ENCODE peak calls at places on chromosomes 11 and 22, in ten cellular contexts. A, V, P, J, L, B, Y, R, T and X are unnamed samples. For H3K4me1, the result is how much of the 10 kb centered on the place peaks cover.

GRCh38 chr11:62539238-62539925 is 7.2 kb downstream of the AHNAK start:
- DNase-seq in T (peak), A (no peak), V (peak), J (no peak), P (no peak), R (no peak), L (no peak), Y (peak), B (peak), X (peak)

GRCh38 chr22:28141614-28142013 is 222.6 kb upstream of the PITPNB start:
- DNase-seq in B (no peak), R (no peak), Y (no peak), L (no peak), V (no peak), P (no peak), J (no peak), A (no peak), T (no peak), X (no peak)

GRCh38 chr11:87038235-87038960 is 664 bp downstream of the TMEM135 start:
- DNase-seq in A (no peak), J (no peak), T (peak), V (no peak), R (no peak), Y (no peak), B (no peak), L (no peak), P (no peak), X (no peak)

GRCh38 chr22:27226666-27227065 is 569.3 kb downstream of the MIAT start:
- DNase-seq in B (no peak), Y (no peak), J (no peak), P (no peak), V (no peak), T (no peak), A (no peak), R (no peak), L (no peak), X (no peak)

GRCh38 chr22:46830841-46831240 is 68.4 kb downstream of the TBC1D22A start:
- DNase-seq in A (no peak), B (peak), J (peak), R (no peak), V (no peak), L (no peak), Y (no peak), P (no peak), T (no peak), X (no peak)

GRCh38 chr11:92311616-92312449 is 87.2 kb downstream of the FAT3 start:
- DNase-seq in T (no peak), J (peak), P (no peak), A (no peak), Y (no peak), R (peak), B (no peak), V (no peak), L (no peak), X (no peak)

GRCh38 chr11:74694536-74694935 is 36.7 kb downstream of the CHRDL2 start:
- DNase-seq in T (no peak), L (no peak), J (no peak), A (no peak), P (no peak), V (no peak), R (no peak), B (no peak), Y (no peak), X (no peak)

GRCh38 chr22:41147722-41148121 is 55.3 kb downstream of the EP300 start:
- DNase-seq in L (no peak), V (no peak), P (no peak), A (no peak), B (no peak), J (no peak), T (no peak), Y (no peak), R (no peak), X (no peak)

GRCh38 chr11:71437399-71437798 is 10.8 kb downstream of the DHCR7 start:
- DNase-seq in B (no peak), R (no peak), V (no peak), P (no peak), L (no peak), A (no peak), J (no peak), Y (no peak), T (no peak), X (no peak)

GRCh38 chr11:16895306-16895705 is 118.9 kb downstream of the PLEKHA7 start:
- DNase-seq in T (no peak), Y (no peak), L (no peak), J (no peak), R (no peak), B (no peak), P (no peak), V (no peak), A (no peak), X (no peak)

GRCh38 chr11:65437436-65438227 is 15.0 kb downstream of the NEAT1 start:
- DNase-seq in T (peak), P (no peak), J (peak), A (no peak), L (peak), R (no peak), B (peak), Y (peak), V (peak), X (peak)

GRCh38 chr11:129698212-129698611 is 117.4 kb upstream of the TMEM45B start:
- DNase-seq in P (no peak), L (no peak), T (no peak), R (no peak), Y (no peak), B (no peak), A (no peak), J (no peak), V (no peak), X (no peak)

GRCh38 chr11:64356498-64357411 is 2.2 kb upstream of the RPS6KA4 start:
- DNase-seq in Y (peak), L (no peak), J (no peak), V (no peak), B (peak), T (peak), A (no peak), P (peak), R (peak), X (peak)

GRCh38 chr11:114243461-114244372 is 52.5 kb upstream of the NNMT start:
- DNase-seq in B (no peak), A (no peak), J (no peak), V (no peak), T (no peak), L (no peak), Y (no peak), P (no peak), R (no peak), X (no peak)

GRCh38 chr11:62176766-62177165 is 13.2 kb upstream of the SCGB1D1 start:
- DNase-seq in J (no peak), Y (no peak), V (no peak), A (no peak), P (no peak), L (no peak), T (no peak), B (no peak), R (no peak), X (no peak)

GRCh38 chr11:43830928-43831440 is 49.6 kb upstream of the ALKBH3 start:
- DNase-seq in B (no peak), P (peak), L (no peak), Y (peak), A (no peak), J (no peak), R (no peak), T (peak), V (peak), X (no peak)

GRCh38 chr22:19143967-19144400 is 467 bp downstream of the ESS2 start:
- DNase-seq in P (no peak), V (no peak), Y (no peak), A (no peak), T (no peak), B (no peak), J (no peak), L (no peak), R (no peak), X (no peak)

GRCh38 chr11:109734602-109735001 is 312.6 kb downstream of the C11orf87 start:
- DNase-seq in L (no peak), J (no peak), V (no peak), A (no peak), R (no peak), Y (no peak), T (no peak), P (no peak), B (no peak), X (no peak)

GRCh38 chr11:131198161-131198560 is 172.3 kb upstream of the NTM start:
- DNase-seq in T (no peak), P (no peak), L (no peak), R (no peak), A (no peak), B (no peak), J (no peak), Y (no peak), V (no peak), X (no peak)

GRCh38 chr11:117747892-117748291 is 49.1 kb downstream of the DSCAML1 start:
- DNase-seq in R (no peak), L (no peak), A (no peak), P (no peak), V (no peak), B (no peak), T (no peak), Y (no peak), J (no peak), X (no peak)

GRCh38 chr11:83292709-83293435 is 6.7 kb upstream of the CCDC90B start:
- DNase-seq in A (no peak), J (no peak), B (no peak), T (peak), V (no peak), Y (no peak), L (peak), R (peak), P (peak), X (no peak)

GRCh38 chr11:77141475-77141874 is 13.4 kb downstream of the MYO7A start:
- DNase-seq in L (no peak), T (no peak), A (no peak), R (no peak), Y (no peak), J (no peak), B (no peak), P (no peak), V (no peak), X (no peak)

GRCh38 chr22:35703861-35704584 is 13.6 kb upstream of the APOL5 start:
- DNase-seq in Y (no peak), B (no peak), L (no peak), V (no peak), R (no peak), A (no peak), J (no peak), T (no peak), P (no peak), X (no peak)

GRCh38 chr11:61902313-61902712 is 11.0 kb upstream of the FADS3 start:
- DNase-seq in P (no peak), A (no peak), T (no peak), R (no peak), Y (no peak), J (no peak), B (no peak), V (no peak), L (no peak), X (no peak)

GRCh38 chr11:115330693-115331482 is 173.3 kb downstream of the CADM1 start:
- DNase-seq in L (no peak), T (no peak), Y (no peak), V (no peak), J (no peak), B (no peak), R (peak), P (no peak), A (no peak), X (no peak)

GRCh38 chr11:30015725-30016449 is 943 bp downstream of the KCNA4 start:
- DNase-seq in B (peak), A (no peak), L (no peak), R (peak), P (no peak), V (no peak), Y (no peak), T (no peak), J (no peak), X (no peak)

GRCh38 chr11:91947215-91947614 is 277.4 kb upstream of the FAT3 start:
- DNase-seq in P (no peak), T (peak), L (peak), B (no peak), A (no peak), J (no peak), R (no peak), V (no peak), Y (no peak), X (no peak)

GRCh38 chr11:111793863-111794262 is 27.7 kb upstream of the PPP2R1B start:
- DNase-seq in L (no peak), P (no peak), R (no peak), J (no peak), A (no peak), T (no peak), Y (no peak), B (no peak), V (no peak), X (no peak)

GRCh38 chr11:74466916-74467885 is at the start of gene KCNE3:
- DNase-seq in B (peak), Y (peak), A (no peak), T (peak), L (no peak), J (no peak), R (peak), V (peak), P (no peak), X (no peak)

GRCh38 chr11:112248216-112248615 is 12.4 kb downstream of the PLET1 start:
- DNase-seq in J (no peak), A (no peak), P (no peak), V (no peak), B (no peak), L (no peak), R (no peak), T (no peak), Y (no peak), X (no peak)

GRCh38 chr22:46321387-46321775 is 14.1 kb upstream of the TRMU start:
- DNase-seq in L (no peak), R (no peak), V (no peak), P (no peak), B (no peak), Y (no peak), A (no peak), J (no peak), T (no peak), X (no peak)

GRCh38 chr11:8652140-8652539 is 30.3 kb downstream of the TRIM66 start:
- DNase-seq in J (no peak), A (no peak), P (peak), R (no peak), T (no peak), Y (no peak), L (no peak), V (no peak), B (no peak), X (no peak)

GRCh38 chr11:68843703-68844312 is 2.1 kb upstream of the CPT1A start:
- DNase-seq in A (peak), V (peak), T (no peak), P (no peak), J (no peak), Y (peak), R (peak), L (peak), B (peak), X (peak)

DNA sequence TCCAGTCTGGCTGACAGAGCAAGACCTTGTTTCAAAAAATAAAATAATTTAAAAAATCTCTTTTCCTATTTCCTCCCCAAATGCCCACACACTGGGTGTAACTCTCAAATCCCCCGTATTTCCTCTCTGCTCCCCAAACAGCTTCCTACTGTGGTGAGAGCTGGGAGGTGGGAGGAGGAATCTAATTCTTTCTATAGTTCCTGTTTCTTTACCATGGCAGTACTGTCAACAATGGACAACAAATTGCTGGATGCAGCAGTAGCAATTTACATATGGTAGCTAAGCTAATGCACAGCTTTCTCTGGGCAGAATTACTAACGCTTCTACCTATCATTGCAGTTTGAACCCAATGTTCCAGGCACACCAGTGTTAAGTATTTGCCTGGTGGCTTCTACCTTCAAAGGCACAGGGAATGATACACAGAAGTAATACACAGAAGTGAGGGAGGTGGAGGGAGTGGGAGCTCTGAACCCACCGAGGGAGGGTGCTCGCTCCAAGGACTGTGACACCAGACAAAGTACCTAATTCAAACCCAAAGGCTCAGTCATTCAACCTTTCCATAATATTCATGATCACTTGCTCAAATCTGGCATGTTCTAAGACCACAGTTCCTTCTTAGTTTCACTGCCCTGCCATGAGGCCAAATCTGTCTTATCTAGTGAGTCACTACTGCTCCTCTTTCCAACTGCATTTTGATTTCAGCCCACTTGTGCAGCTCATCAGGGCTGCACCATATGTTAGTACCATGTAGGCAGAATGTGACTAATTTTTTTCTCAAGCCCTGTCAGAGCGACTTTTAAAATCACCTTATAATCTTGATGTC is 37.9 kb downstream of the CELF1 start:
- DNase-seq in R (peak), J (no peak), V (no peak), T (peak), P (no peak), B (no peak), L (no peak), Y (no peak), A (no peak), X (no peak)
- TF ChIP-seq POLR2AphosphoS5 in R (no peak), J (no peak), V (no peak), T (no peak), P (no peak), B (no peak), L (no peak), Y (no peak), A (no peak), X (no peak)

DNA sequence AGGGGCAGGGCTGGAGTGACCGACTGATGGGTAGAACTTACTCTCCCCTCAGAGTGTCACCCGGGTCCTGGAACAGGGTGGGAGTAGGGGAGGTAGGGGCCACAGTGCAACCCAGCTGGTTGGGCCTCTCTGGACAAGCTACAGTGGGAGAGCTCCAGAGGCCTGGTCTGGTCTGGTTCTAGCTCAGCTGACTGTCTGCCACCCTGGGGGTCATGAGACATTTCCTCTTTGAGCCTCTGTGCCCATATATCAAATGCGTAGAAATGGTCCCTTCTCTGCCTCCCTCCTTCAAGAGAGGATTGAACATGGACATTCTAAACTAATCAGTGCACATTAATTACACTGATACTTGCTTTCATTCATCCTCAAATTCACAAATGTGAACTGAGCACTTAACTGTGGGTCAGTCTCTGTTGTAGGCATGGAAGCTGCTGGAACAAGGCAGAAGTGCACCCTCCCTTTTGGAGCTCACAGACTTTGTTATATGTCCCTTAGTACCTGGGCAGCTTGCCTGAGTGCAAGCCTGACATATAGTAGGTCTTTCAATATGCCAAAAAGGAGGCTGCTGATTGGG is 25.6 kb downstream of the ARHGEF17 start:
- DNase-seq in L (no peak), T (peak), V (no peak), A (no peak), J (no peak), R (no peak), B (no peak), P (no peak), Y (no peak), X (no peak)
- H3K4me1 ChIP-seq in L (under half), T (under half), V (under half), A (under half), J (half or more), R (under half), B (under half), P (under half), Y (under half), X (under half)

GRCh38 chr22:25027552-25027951 is 75.0 kb downstream of the KIAA1671 start:
- DNase-seq in P (no peak), B (no peak), J (no peak), A (no peak), T (no peak), Y (no peak), V (peak), L (no peak), R (no peak), X (no peak)

GRCh38 chr22:25029181-25029580 is 76.7 kb downstream of the KIAA1671 start:
- DNase-seq in L (no peak), V (no peak), B (no peak), J (no peak), Y (no peak), T (no peak), R (no peak), A (no peak), P (no peak), X (no peak)

GRCh38 chr22:25027959-25028840 is 75.7 kb downstream of the KIAA1671 start:
- DNase-seq in A (no peak), P (no peak), V (peak), T (peak), L (no peak), J (no peak), R (peak), B (peak), Y (no peak), X (no peak)

GRCh38 chr22:25027052-25027525 is 74.6 kb downstream of the KIAA1671 start:
- DNase-seq in B (no peak), L (no peak), R (no peak), P (no peak), A (no peak), V (peak), T (no peak), J (no peak), Y (no peak), X (no peak)

GRCh38 chr22:25028841-25029141 is 76.3 kb downstream of the KIAA1671 start:
- DNase-seq in P (no peak), V (no peak), R (no peak), A (no peak), T (no peak), J (no peak), L (no peak), B (no peak), Y (no peak), X (no peak)
- TF ChIP-seq POLR2AphosphoS5 in P (no peak), V (no peak), R (no peak), A (no peak), T (no peak), J (no peak), L (no peak), B (no peak), Y (no peak), X (no peak)

GRCh38 chr11:7575841-7576451 is 62.1 kb downstream of the PPFIBP2 start:
- DNase-seq in T (no peak), V (peak), A (no peak), J (no peak), R (no peak), L (peak), Y (peak), P (no peak), B (no peak), X (no peak)

GRCh38 chr11:7577226-7577882 is 63.6 kb downstream of the PPFIBP2 start:
- DNase-seq in J (no peak), B (no peak), T (no peak), L (no peak), P (no peak), Y (peak), V (peak), R (no peak), A (no peak), X (peak)

GRCh38 chr11:7578276-7578955 is 64.6 kb downstream of the PPFIBP2 start:
- DNase-seq in R (no peak), T (no peak), L (no peak), A (no peak), V (no peak), J (no peak), B (no peak), Y (no peak), P (no peak), X (no peak)

GRCh38 chr11:7577883-7578242 is 64.1 kb downstream of the PPFIBP2 start:
- DNase-seq in V (no peak), P (no peak), B (no peak), Y (no peak), A (no peak), R (peak), J (no peak), L (peak), T (peak), X (no peak)

GRCh38 chr11:7576671-7577225 is 62.9 kb downstream of the PPFIBP2 start:
- DNase-seq in R (peak), V (no peak), Y (no peak), J (no peak), P (no peak), B (no peak), A (no peak), T (peak), L (no peak), X (no peak)
- H3K4me1 ChIP-seq in R (half or more), V (half or more), Y (half or more), J (half or more), P (under half), B (under half), A (under half), T (under half), L (under half), X (half or more)

GRCh38 chr11:35165416-35166368 is 26.7 kb downstream of the CD44 start:
- DNase-seq in Y (peak), P (no peak), A (no peak), R (no peak), J (no peak), V (peak), L (no peak), T (peak), B (no peak), X (no peak)
- TF ChIP-seq POLR2AphosphoS5 in Y (no peak), P (no peak), A (no peak), R (no peak), J (no peak), V (no peak), L (peak), T (no peak), B (no peak), X (no peak)